ENCODE peak calls at places on chromosomes 16 and 17, in four cellular contexts. L is fibroblast of the aortic adventitia, A is activated B cell treated with CpG ODN at 0.5 μM for 24 hours, Z is HFF-Myc. X is an unnamed sample.

GRCh38 chr16:86256995-86257394 is 253.3 kb upstream of the FOXF1 start:
- DNase-seq in L (no peak), A (no peak), Z (no peak), X (no peak)

GRCh38 chr16:11313493-11314308 is 31.6 kb upstream of the RMI2 start:
- DNase-seq in L (no peak), A (no peak), Z (no peak), X (no peak)

GRCh38 chr17:69954241-69954933 is 120.6 kb upstream of the KCNJ16 start:
- DNase-seq in L (no peak), A (no peak), Z (no peak), X (no peak)

GRCh38 chr16:17238285-17239028 is 232.3 kb downstream of the XYLT1 start:
- DNase-seq in L (no peak), A (no peak), Z (no peak), X (no peak)

GRCh38 chr16:35639233-35640205 is 2180.1 kb downstream of the TP53TG3F start:
- DNase-seq in L (no peak), A (no peak), Z (no peak), X (no peak)

GRCh38 chr16:709651-710499 is 4.3 kb upstream of the FBXL16 start:
- DNase-seq in L (peak; percentile 82), A (no peak), Z (no peak), X (peak; percentile 96)

GRCh38 chr17:35801583-35802224 is 6.3 kb upstream of the MMP28 start:
- DNase-seq in L (peak; percentile 86), A (peak; percentile 33), Z (peak; percentile 80), X (no peak)

GRCh38 chr17:45326566-45326965 is 9.7 kb upstream of the MAP3K14 start:
- DNase-seq in L (no peak), A (no peak), Z (no peak), X (peak; percentile 71)

GRCh38 chr17:4533522-4534502 is 21.4 kb downstream of the MYBBP1A start:
- DNase-seq in L (no peak), A (no peak), Z (no peak), X (no peak)

GRCh38 chr17:5587431-5588032 is 3.2 kb upstream of the NLRP1 start:
- DNase-seq in L (peak; percentile 85), A (no peak), Z (peak; percentile 52), X (peak; percentile 73)

GRCh38 chr16:760498-761343 is at the start of gene MSLN:
- DNase-seq in L (no peak), A (no peak), Z (no peak), X (no peak)

GRCh38 chr17:80891096-80892018 is 100.3 kb upstream of the CHMP6 start:
- DNase-seq in L (peak; percentile 58), A (no peak), Z (peak; percentile 67), X (no peak)
- TF ChIP-seq CTCF in L (no peak), A (no peak), Z (no peak), X (no peak)

GRCh38 chr16:16003719-16004313 is 54.4 kb downstream of the ABCC1 start:
- DNase-seq in L (no peak), A (no peak), Z (no peak), X (no peak)

GRCh38 chr16:15996432-15997109 is 47.2 kb downstream of the ABCC1 start:
- DNase-seq in L (peak; percentile 91), A (no peak), Z (peak; percentile 87), X (no peak)

GRCh38 chr16:16004314-16004749 is 54.9 kb downstream of the ABCC1 start:
- DNase-seq in L (peak; percentile 87), A (no peak), Z (no peak), X (no peak)

GRCh38 chr16:16001856-16002255 is 52.4 kb downstream of the ABCC1 start:
- DNase-seq in L (no peak), A (no peak), Z (no peak), X (no peak)

GRCh38 chr16:16000685-16001084 is 51.3 kb downstream of the ABCC1 start:
- DNase-seq in L (no peak), A (no peak), Z (no peak), X (no peak)
- TF ChIP-seq CTCF in L (no peak), A (no peak), Z (no peak), X (no peak)

GRCh38 chr17:41664172-41664457 is 24.6 kb upstream of the EIF1 start:
- DNase-seq in L (no peak), A (no peak), Z (no peak), X (no peak)

GRCh38 chr17:41666708-41667279 is 21.9 kb upstream of the EIF1 start:
- DNase-seq in L (peak; percentile 69), A (peak; percentile 84), Z (no peak), X (peak; percentile 75)

GRCh38 chr17:41664587-41665565 is 23.8 kb upstream of the EIF1 start:
- DNase-seq in L (no peak), A (no peak), Z (no peak), X (no peak)

GRCh38 chr17:41666336-41666680 is 22.4 kb upstream of the EIF1 start:
- DNase-seq in L (peak; percentile 33), A (no peak), Z (no peak), X (no peak)

GRCh38 chr17:41665566-41666335 is 22.9 kb upstream of the EIF1 start:
- DNase-seq in L (peak; percentile 75), A (peak; percentile 98), Z (peak; percentile 55), X (peak; percentile 92)
- TF ChIP-seq CTCF in L (peak; percentile 70), A (peak; percentile 24), Z (peak; percentile 96), X (peak; percentile 92)

GRCh38 chr16:82603784-82604411 is 22.9 kb upstream of the CDH13 start:
- DNase-seq in L (peak; percentile 78), A (no peak), Z (no peak), X (no peak)
- TF ChIP-seq CTCF in L (peak; percentile 90), A (no peak), Z (peak; percentile 69), X (no peak)

X was measured in D721Med.